ENCODE peak calls at places on chromosome 19, in seven cellular contexts. P, V, M, G, Y, L and K are unnamed samples.
A peak's percentile ranks its signal among the peaks of the same experiment; 100 is the strongest.

GRCh38 chr19:5805465-5806132 is 732 bp downstream of the NRTN start:
- DNase-seq in P (peak; percentile 24), V (peak; percentile 81), M (no peak), G (peak; percentile 42), Y (peak; percentile 51), L (peak; percentile 51), K (peak; percentile 33)

GRCh38 chr19:3131168-3131567 is 4.7 kb upstream of the GNA15 start:
- DNase-seq in P (no peak), V (no peak), M (no peak), G (no peak), Y (no peak), L (no peak), K (no peak)

GRCh38 chr19:2315818-2316353 is 7.9 kb upstream of the LINGO3 start:
- DNase-seq in P (peak; percentile 53), V (peak; percentile 76), M (no peak), G (no peak), Y (no peak), L (no peak), K (no peak)

GRCh38 chr19:56866563-56866962 is 26.0 kb upstream of the PEG3 start:
- DNase-seq in P (no peak), V (no peak), M (no peak), G (no peak), Y (no peak), L (no peak), K (no peak)

GRCh38 chr19:6861683-6862286 is 25.6 kb upstream of the ADGRE1 start:
- DNase-seq in P (no peak), V (no peak), M (no peak), G (no peak), Y (no peak), L (peak; percentile 66), K (no peak)

GRCh38 chr19:50422397-50423278 is 3.9 kb downstream of the SPIB start:
- DNase-seq in P (no peak), V (no peak), M (no peak), G (no peak), Y (no peak), L (no peak), K (no peak)

GRCh38 chr19:16573925-16574324 is 1.7 kb upstream of the SLC35E1 start:
- DNase-seq in P (no peak), V (no peak), M (no peak), G (no peak), Y (no peak), L (no peak), K (no peak)

GRCh38 chr19:4059931-4060620 is 6.6 kb downstream of the ZBTB7A start:
- DNase-seq in P (peak; percentile 42), V (peak; percentile 59), M (peak; percentile 87), G (peak; percentile 61), Y (peak; percentile 37), L (peak; percentile 80), K (peak; percentile 69)

GRCh38 chr19:17242431-17243208 is 3.1 kb downstream of the NR2F6 start:
- DNase-seq in P (no peak), V (no peak), M (no peak), G (no peak), Y (no peak), L (no peak), K (no peak)

GRCh38 chr19:46617566-46618079 is 7.3 kb downstream of the PTGIR start:
- DNase-seq in P (no peak), V (no peak), M (no peak), G (no peak), Y (no peak), L (no peak), K (no peak)

GRCh38 chr19:9793051-9793591 is 24.6 kb upstream of the ZNF846 start:
- DNase-seq in P (peak; percentile 36), V (peak; percentile 24), M (no peak), G (peak; percentile 39), Y (peak; percentile 47), L (peak; percentile 42), K (no peak)

GRCh38 chr19:15110418-15110815 is 3.2 kb downstream of the SYDE1 start:
- DNase-seq in P (no peak), V (no peak), M (no peak), G (no peak), Y (no peak), L (no peak), K (no peak)

GRCh38 chr19:31312004-31312403 is 37.2 kb downstream of the TSHZ3 start:
- DNase-seq in P (peak; percentile 75), V (peak; percentile 70), M (no peak), G (no peak), Y (no peak), L (peak; percentile 10), K (no peak)

GRCh38 chr19:953501-954271 is 27.9 kb downstream of the ARID3A start:
- DNase-seq in P (no peak), V (no peak), M (no peak), G (no peak), Y (no peak), L (no peak), K (no peak)

GRCh38 chr19:17762505-17763229 is 11.4 kb downstream of the FCHO1 start:
- DNase-seq in P (peak; percentile 35), V (peak; percentile 67), M (no peak), G (no peak), Y (no peak), L (peak; percentile 69), K (no peak)

GRCh38 chr19:1008268-1009042 is 8.2 kb downstream of the GRIN3B start:
- DNase-seq in P (no peak), V (no peak), M (no peak), G (no peak), Y (no peak), L (no peak), K (no peak)

GRCh38 chr19:44623080-44623479 is 9.7 kb downstream of the IGSF23 start:
- DNase-seq in P (peak; percentile 73), V (peak; percentile 77), M (no peak), G (no peak), Y (no peak), L (no peak), K (no peak)

GRCh38 chr19:37692956-37693660 is 26.5 kb downstream of the ZNF607 start:
- DNase-seq in P (no peak), V (peak; percentile 2), M (no peak), G (no peak), Y (no peak), L (no peak), K (no peak)

GRCh38 chr19:53881482-53882390 is at the start of gene PRKCG:
- DNase-seq in P (no peak), V (no peak), M (no peak), G (peak; percentile 66), Y (peak; percentile 61), L (peak; percentile 37), K (peak; percentile 58)

GRCh38 chr19:16327911-16328823 is 3.5 kb downstream of the KLF2 start:
- DNase-seq in P (peak; percentile 93), V (no peak), M (peak; percentile 96), G (peak; percentile 25), Y (peak; percentile 53), L (peak; percentile 77), K (peak; percentile 57)

GRCh38 chr19:39398297-39398864 is 7.2 kb downstream of the MED29 start:
- DNase-seq in P (peak; percentile 89), V (peak; percentile 68), M (peak; percentile 95), G (no peak), Y (peak; percentile 45), L (peak; percentile 95), K (no peak)

GRCh38 chr19:13112555-13112954 is 4.0 kb downstream of the TRMT1 start:
- DNase-seq in P (no peak), V (no peak), M (no peak), G (no peak), Y (no peak), L (no peak), K (no peak)

GRCh38 chr19:44677019-44677809 is 5.9 kb downstream of the CEACAM19 start:
- DNase-seq in P (peak; percentile 56), V (peak; percentile 72), M (no peak), G (no peak), Y (no peak), L (peak; percentile 65), K (no peak)

GRCh38 chr19:9877775-9878510 is 42.8 kb downstream of the PIN1 start:
- DNase-seq in P (peak; percentile 37), V (no peak), M (no peak), G (no peak), Y (no peak), L (peak; percentile 67), K (no peak)

GRCh38 chr19:46015961-46016425 is 6.9 kb downstream of the PGLYRP1 start:
- DNase-seq in P (no peak), V (no peak), M (no peak), G (peak; percentile 38), Y (peak; percentile 22), L (no peak), K (peak; percentile 23)

GRCh38 chr19:1252221-1252817 is 3.9 kb downstream of the MIDN start:
- DNase-seq in P (peak; percentile 99), V (peak; percentile 81), M (no peak), G (no peak), Y (peak; percentile 52), L (peak; percentile 96), K (peak; percentile 47)

GRCh38 chr19:31307270-31307669 is 42.0 kb downstream of the TSHZ3 start:
- DNase-seq in P (no peak), V (no peak), M (no peak), G (no peak), Y (no peak), L (no peak), K (no peak)

GRCh38 chr19:18847516-18848463 is 16.0 kb downstream of the UPF1 start:
- DNase-seq in P (peak; percentile 97), V (no peak), M (no peak), G (no peak), Y (no peak), L (no peak), K (no peak)

GRCh38 chr19:47598407-47599349 is 10.3 kb upstream of the BICRA start:
- DNase-seq in P (peak; percentile 95), V (peak; percentile 95), M (peak; percentile 91), G (no peak), Y (no peak), L (peak; percentile 93), K (no peak)

GRCh38 chr19:50724522-50725217 is 1.5 kb downstream of the CLEC11A start:
- DNase-seq in P (peak; percentile 99), V (peak; percentile 100), M (peak; percentile 99), G (peak; percentile 53), Y (peak; percentile 73), L (peak; percentile 85), K (peak; percentile 58)

GRCh38 chr19:38073806-38074685 is 150.0 kb downstream of the DPF1 start:
- DNase-seq in P (no peak), V (no peak), M (no peak), G (no peak), Y (no peak), L (no peak), K (no peak)

GRCh38 chr19:19606021-19606420 is 12.5 kb downstream of the PBX4 start:
- DNase-seq in P (no peak), V (no peak), M (no peak), G (peak; percentile 32), Y (peak; percentile 64), L (peak; percentile 97), K (peak; percentile 59)

GRCh38 chr19:19039901-19040300 is 6.5 kb downstream of the ARMC6 start:
- DNase-seq in P (no peak), V (no peak), M (no peak), G (no peak), Y (no peak), L (no peak), K (no peak)

GRCh38 chr19:10193666-10194499 is 870 bp downstream of the DNMT1 start:
- DNase-seq in P (peak; percentile 58), V (peak; percentile 57), M (no peak), G (peak; percentile 21), Y (no peak), L (peak; percentile 78), K (no peak)

GRCh38 chr19:29841559-29842367 is 30.0 kb downstream of the CCNE1 start:
- DNase-seq in P (no peak), V (peak; percentile 66), M (no peak), G (no peak), Y (no peak), L (peak; percentile 87), K (no peak)

GRCh38 chr19:54391589-54392061 is 23.6 kb upstream of the TTYH1 start:
- DNase-seq in P (no peak), V (no peak), M (no peak), G (no peak), Y (no peak), L (no peak), K (no peak)

GRCh38 chr19:40445945-40446784 is 2.0 kb upstream of the SERTAD3 start:
- DNase-seq in P (peak; percentile 23), V (peak; percentile 22), M (no peak), G (no peak), Y (no peak), L (peak; percentile 70), K (no peak)

GRCh38 chr19:39427707-39428106 is 8.0 kb downstream of the RPS16 start:
- DNase-seq in P (no peak), V (no peak), M (no peak), G (no peak), Y (no peak), L (no peak), K (no peak)